ENCODE peak calls at places on chromosomes 5 and 9, in eight cellular contexts. W is OCI-M1, F is hippocampal formation, U is GM23248, D is T-helper 1 cell, C is NCI-H1105, A is AG20443, S is left ventricle myocardium superior. P is an unnamed sample.

GRCh38 chr5:179900707-179901106 is 7.0 kb downstream of the TBC1D9B start:
- DNase-seq in U (no peak), C (no peak), D (no peak), S (no peak), W (no peak), A (no peak), F (peak; percentile 19), P (no peak)

GRCh38 chr9:125538092-125538473 is 168.9 kb downstream of the MAPKAP1 start:
- DNase-seq in U (peak; percentile 96), D (no peak), W (no peak), A (peak; percentile 83), C (peak; percentile 82), F (no peak), S (no peak), P (peak; percentile 52)

GRCh38 chr5:675876-676698 is 17.1 kb downstream of the TPPP start:
- DNase-seq in F (no peak), A (no peak), D (no peak), W (no peak), U (no peak), C (no peak), S (no peak), P (no peak)

GRCh38 chr5:74424162-74424868 is 216.2 kb downstream of the ENC1 start:
- DNase-seq in D (no peak), C (no peak), A (peak; percentile 49), W (no peak), S (no peak), F (no peak), U (peak; percentile 73), P (no peak)

GRCh38 chr5:87127426-87127825 is 140.3 kb upstream of the RASA1 start:
- DNase-seq in D (peak; percentile 62), S (no peak), A (peak; percentile 30), W (no peak), U (peak; percentile 87), F (no peak), C (no peak), P (no peak)

GRCh38 chr9:33813712-33814641 is 3.0 kb upstream of the UBE2R2 start:
- DNase-seq in W (peak; percentile 72), S (no peak), C (no peak), U (peak; percentile 92), F (peak; percentile 32), A (peak; percentile 65), D (peak; percentile 54), P (no peak)

GRCh38 chr5:149141957-149142851 is 911 bp downstream of the ABLIM3 start:
- DNase-seq in D (no peak), W (no peak), U (peak; percentile 64), F (peak; percentile 24), C (no peak), A (peak; percentile 51), S (peak; percentile 54), P (no peak)

GRCh38 chr9:134413890-134414731 is 87.9 kb downstream of the RXRA start:
- DNase-seq in A (peak; percentile 86), S (peak; percentile 88), U (peak; percentile 95), W (no peak), F (no peak), D (no peak), C (peak; percentile 95), P (no peak)

GRCh38 chr5:16992444-16992843 is 56.4 kb upstream of the MYO10 start:
- DNase-seq in A (no peak), F (no peak), D (peak; percentile 6), U (peak; percentile 59), C (no peak), S (no peak), W (peak; percentile 26), P (no peak)

GRCh38 chr5:98997000-98997399 is 68.2 kb upstream of the CHD1 start:
- DNase-seq in W (no peak), D (no peak), U (peak; percentile 91), A (peak; percentile 39), C (no peak), S (no peak), F (no peak), P (no peak)